ENCODE peak calls at places on chromosome 15, in seven cellular contexts. Y is psoas muscle, N is ELF-1, B is WTC11, P is mucosa of gallbladder, X is LHCN-M2, Q is A549. E is an unnamed sample.

GRCh38 chr15:76200641-76201105 is 110.6 kb downstream of the ETFA start:
- DNase-seq in Y (no peak), N (peak), B (no peak), P (no peak), X (no peak), Q (no peak), E (no peak)

GRCh38 chr15:67397139-67397538 is 123.8 kb upstream of the C15orf61 start:
- DNase-seq in Y (no peak), N (no peak), B (no peak), P (no peak), X (no peak), Q (no peak), E (no peak)

GRCh38 chr15:35663956-35664355 is 118.0 kb upstream of the DPH6 start:
- DNase-seq in Y (no peak), N (no peak), B (no peak), P (no peak), X (no peak), Q (no peak), E (no peak)

GRCh38 chr15:25171111-25171811 is 216.5 kb downstream of the SNRPN start:
- DNase-seq in Y (peak), N (no peak), B (peak), P (no peak), X (no peak), Q (no peak), E (peak)

GRCh38 chr15:57591822-57592367 is at the start of gene MYZAP:
- DNase-seq in Y (peak), N (peak), B (peak), P (peak), X (no peak), Q (peak), E (peak)

GRCh38 chr15:59268199-59268979 is 61.7 kb downstream of the LDHAL6B start:
- DNase-seq in Y (no peak), N (no peak), B (no peak), P (no peak), X (peak), Q (no peak), E (no peak)

GRCh38 chr15:75904241-75904631 is 558 bp downstream of the FBXO22 start:
- DNase-seq in Y (no peak), N (peak), B (peak), P (peak), X (peak), Q (peak), E (peak)

GRCh38 chr15:71811036-71811736 is 832 bp downstream of the NR2E3 start:
- DNase-seq in Y (no peak), N (peak), B (no peak), P (no peak), X (no peak), Q (no peak), E (no peak)

GRCh38 chr15:62619105-62619504 is 423.4 kb upstream of the TPM1 start:
- DNase-seq in Y (no peak), N (no peak), B (no peak), P (no peak), X (no peak), Q (no peak), E (no peak)

GRCh38 chr15:75823860-75824613 is 19.2 kb upstream of the UBE2Q2 start:
- DNase-seq in Y (no peak), N (peak), B (peak), P (peak), X (no peak), Q (no peak), E (no peak)

GRCh38 chr15:83784975-83785374 is 131.1 kb downstream of the ADAMTSL3 start:
- DNase-seq in Y (no peak), N (no peak), B (no peak), P (no peak), X (no peak), Q (no peak), E (no peak)

GRCh38 chr15:59570364-59570763 is 41.2 kb upstream of the GCNT3 start:
- DNase-seq in Y (no peak), N (no peak), B (no peak), P (peak), X (no peak), Q (peak), E (peak)

GRCh38 chr15:99632521-99632920 is 66.7 kb downstream of the MEF2A start:
- DNase-seq in Y (no peak), N (no peak), B (no peak), P (no peak), X (no peak), Q (no peak), E (no peak)

GRCh38 chr15:43229977-43230376 is 9.2 kb upstream of the EPB42 start:
- DNase-seq in Y (no peak), N (no peak), B (no peak), P (no peak), X (no peak), Q (no peak), E (no peak)

GRCh38 chr15:59306520-59307163 is 66.0 kb downstream of the MYO1E start:
- DNase-seq in Y (no peak), N (no peak), B (no peak), P (no peak), X (peak), Q (no peak), E (no peak)

GRCh38 chr15:64460206-64460736 is at the start of gene ZNF609:
- DNase-seq in Y (peak), N (peak), B (peak), P (peak), X (peak), Q (peak), E (peak)

GRCh38 chr15:87477759-87478687 is 778.5 kb downstream of the NTRK3 start:
- DNase-seq in Y (no peak), N (peak), B (no peak), P (peak), X (peak), Q (peak), E (no peak)

GRCh38 chr15:59549826-59550225 is 61.8 kb upstream of the GCNT3 start:
- DNase-seq in Y (no peak), N (peak), B (no peak), P (no peak), X (no peak), Q (no peak), E (no peak)

GRCh38 chr15:89444241-89444797 is 52.1 kb downstream of the RHCG start:
- DNase-seq in Y (no peak), N (peak), B (no peak), P (no peak), X (no peak), Q (no peak), E (no peak)

GRCh38 chr15:67091073-67091965 is 25.9 kb downstream of the SMAD3 start:
- DNase-seq in Y (peak), N (peak), B (no peak), P (peak), X (peak), Q (peak), E (peak)

GRCh38 chr15:69209661-69210060 is 49.2 kb downstream of the GLCE start:
- DNase-seq in Y (no peak), N (no peak), B (no peak), P (no peak), X (peak), Q (no peak), E (no peak)

GRCh38 chr15:75036269-75036668 is 12.9 kb downstream of the PPCDC start:
- DNase-seq in Y (no peak), N (peak), B (peak), P (peak), X (peak), Q (no peak), E (peak)

GRCh38 chr15:33032053-33032452 is 162.5 kb downstream of the FMN1 start:
- DNase-seq in Y (no peak), N (no peak), B (no peak), P (no peak), X (peak), Q (no peak), E (no peak)

GRCh38 chr15:52018244-52018643 is 775 bp upstream of the MAPK6 start:
- DNase-seq in Y (no peak), N (no peak), B (no peak), P (no peak), X (peak), Q (no peak), E (no peak)

GRCh38 chr15:48939686-48940085 is 24.0 kb downstream of the SHC4 start:
- DNase-seq in Y (no peak), N (no peak), B (no peak), P (no peak), X (peak), Q (peak), E (no peak)

GRCh38 chr15:27210176-27210575 is 239.2 kb downstream of the GABRG3 start:
- DNase-seq in Y (no peak), N (no peak), B (no peak), P (no peak), X (no peak), Q (no peak), E (no peak)

GRCh38 chr15:72136170-72137051 is 18.2 kb downstream of the SENP8 start:
- DNase-seq in Y (no peak), N (no peak), B (no peak), P (no peak), X (no peak), Q (no peak), E (no peak)

GRCh38 chr15:29058903-29059539 is 173.2 kb downstream of the APBA2 start:
- DNase-seq in Y (no peak), N (no peak), B (no peak), P (no peak), X (no peak), Q (no peak), E (no peak)

GRCh38 chr15:99446565-99447496 is 119.0 kb upstream of the MEF2A start:
- DNase-seq in Y (no peak), N (no peak), B (no peak), P (no peak), X (no peak), Q (no peak), E (no peak)

GRCh38 chr15:60721706-60722105 is 242.8 kb upstream of the ICE2 start:
- DNase-seq in Y (no peak), N (no peak), B (no peak), P (peak), X (peak), Q (no peak), E (no peak)

GRCh38 chr15:92565351-92566125 is 90.0 kb downstream of the FAM174B start:
- DNase-seq in Y (no peak), N (peak), B (no peak), P (no peak), X (no peak), Q (no peak), E (no peak)